ENCODE peak calls at places on chromosomes 16 and 17, in six cellular contexts. Y is adrenal gland, H is skeletal muscle cell, T is ascending aorta, K is Peyer's patch, P is heart left ventricle. C is an unnamed sample.

GRCh38 chr16:11481987-11482386 is 104.7 kb downstream of the LITAF start:
- DNase-seq in Y (no peak), H (peak), T (no peak), K (no peak), P (no peak), C (no peak)

GRCh38 chr16:15494231-15494630 is 59.8 kb downstream of the BMERB1 start:
- DNase-seq in Y (no peak), H (peak), T (no peak), K (no peak), P (no peak), C (no peak)

GRCh38 chr17:19343671-19344151 is 18.8 kb downstream of the B9D1 start:
- DNase-seq in Y (peak), H (no peak), T (peak), K (no peak), P (no peak), C (peak)

GRCh38 chr16:88743693-88744519 is 37.6 kb downstream of the CTU2 start:
- DNase-seq in Y (peak), H (no peak), T (no peak), K (peak), P (peak), C (peak)

GRCh38 chr16:73890524-73891500 is 405.8 kb upstream of the PSMD7 start:
- DNase-seq in Y (no peak), H (no peak), T (no peak), K (no peak), P (no peak), C (no peak)

GRCh38 chr16:11315499-11315898 is 29.8 kb upstream of the RMI2 start:
- DNase-seq in Y (no peak), H (no peak), T (no peak), K (no peak), P (no peak), C (no peak)

GRCh38 chr17:73017653-73018052 is 74.8 kb downstream of the SLC39A11 start:
- DNase-seq in Y (no peak), H (no peak), T (no peak), K (no peak), P (no peak), C (no peak)

GRCh38 chr16:49795513-49795912 is 60.4 kb downstream of the ZNF423 start:
- DNase-seq in Y (no peak), H (no peak), T (no peak), K (no peak), P (no peak), C (no peak)

GRCh38 chr17:30323895-30324319 is 9.9 kb downstream of the TMIGD1 start:
- DNase-seq in Y (peak), H (peak), T (no peak), K (peak), P (no peak), C (no peak)

GRCh38 chr17:42670925-42671657 is 5.7 kb downstream of the PLEKHH3 start:
- DNase-seq in Y (no peak), H (no peak), T (no peak), K (no peak), P (no peak), C (no peak)

GRCh38 chr16:68768170-68768569 is 31.1 kb downstream of the CDH1 start:
- DNase-seq in Y (no peak), H (no peak), T (no peak), K (no peak), P (no peak), C (no peak)

GRCh38 chr17:39001703-39002637 is 34.8 kb upstream of the FBXO47 start:
- DNase-seq in Y (peak), H (peak), T (peak), K (no peak), P (peak), C (peak)

GRCh38 chr17:13359774-13360173 is 242.0 kb downstream of the HS3ST3A1 start:
- DNase-seq in Y (no peak), H (no peak), T (no peak), K (no peak), P (no peak), C (no peak)

GRCh38 chr17:74807376-74807775 is 31.2 kb upstream of the NAT9 start:
- DNase-seq in Y (no peak), H (no peak), T (no peak), K (no peak), P (no peak), C (no peak)

GRCh38 chr17:82534401-82534812 is 14.9 kb downstream of the FOXK2 start:
- DNase-seq in Y (no peak), H (no peak), T (no peak), K (no peak), P (peak), C (no peak)

GRCh38 chr17:74380086-74380958 is 13.0 kb downstream of the GPR142 start:
- DNase-seq in Y (no peak), H (no peak), T (no peak), K (no peak), P (no peak), C (peak)

GRCh38 chr17:33929181-33929724 is 325.8 kb upstream of the CCL2 start:
- DNase-seq in Y (no peak), H (no peak), T (no peak), K (no peak), P (no peak), C (no peak)

GRCh38 chr17:41254861-41255260 is 323 bp upstream of the KRTAP9-9 start:
- DNase-seq in Y (no peak), H (no peak), T (no peak), K (no peak), P (no peak), C (no peak)

GRCh38 chr17:1107777-1108559 is 71.8 kb downstream of the ABR start:
- DNase-seq in Y (no peak), H (no peak), T (no peak), K (no peak), P (peak), C (no peak)

GRCh38 chr17:15185625-15185991 is 79.5 kb downstream of the PMP22 start:
- DNase-seq in Y (peak), H (peak), T (peak), K (no peak), P (peak), C (no peak)

GRCh38 chr17:39209317-39210092 is 9.4 kb downstream of the RPL19 start:
- DNase-seq in Y (peak), H (no peak), T (peak), K (peak), P (peak), C (peak)

GRCh38 chr17:80970044-80970761 is 21.4 kb upstream of the CHMP6 start:
- DNase-seq in Y (no peak), H (no peak), T (no peak), K (no peak), P (peak), C (no peak)

GRCh38 chr17:2406903-2407790 is 6.3 kb upstream of the MNT start:
- DNase-seq in Y (peak), H (peak), T (peak), K (no peak), P (peak), C (no peak)
- H3K4me3 ChIP-seq in Y (peak), H (no peak), T (peak), K (peak), P (no peak), C (peak)

GRCh38 chr16:85514601-85515318 is 98.4 kb upstream of the GSE1 start:
- DNase-seq in Y (peak), H (peak), T (peak), K (no peak), P (peak), C (peak)

GRCh38 chr16:85513649-85514048 is 99.5 kb upstream of the GSE1 start:
- DNase-seq in Y (no peak), H (no peak), T (no peak), K (no peak), P (no peak), C (no peak)

GRCh38 chr16:85513180-85513579 is 99.9 kb upstream of the GSE1 start:
- DNase-seq in Y (no peak), H (no peak), T (no peak), K (no peak), P (no peak), C (no peak)

GRCh38 chr16:85515319-85515745 is 97.8 kb upstream of the GSE1 start:
- DNase-seq in Y (no peak), H (no peak), T (no peak), K (no peak), P (no peak), C (no peak)

GRCh38 chr16:85514295-85514600 is 98.9 kb upstream of the GSE1 start:
- DNase-seq in Y (no peak), H (no peak), T (no peak), K (no peak), P (no peak), C (no peak)
- H3K4me3 ChIP-seq in Y (no peak), H (no peak), T (peak), K (no peak), P (no peak), C (no peak)

DNA sequence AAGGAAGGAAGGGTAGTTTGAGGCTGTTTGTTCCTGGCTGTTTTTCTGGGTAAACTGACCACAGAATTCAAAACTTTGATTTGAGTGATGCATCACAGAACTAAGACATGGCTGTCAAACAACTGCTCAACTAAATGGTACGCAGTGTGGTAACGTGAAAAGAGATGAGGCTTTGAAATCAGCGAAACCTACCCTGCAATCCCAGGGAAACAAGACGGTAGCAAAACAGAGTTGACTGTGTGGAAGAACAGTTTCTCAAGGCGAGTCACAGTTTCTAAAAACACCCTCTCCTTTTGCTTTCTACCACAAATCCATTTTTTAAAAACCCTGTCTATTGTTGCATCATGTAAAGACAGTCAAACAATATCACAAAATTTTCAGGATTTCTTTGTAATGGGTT is 156.0 kb upstream of the MAF start:
- DNase-seq in Y (no peak), H (no peak), T (no peak), K (no peak), P (no peak), C (no peak)
- H3K4me3 ChIP-seq in Y (no peak), H (no peak), T (no peak), K (no peak), P (no peak), C (no peak)

DNA sequence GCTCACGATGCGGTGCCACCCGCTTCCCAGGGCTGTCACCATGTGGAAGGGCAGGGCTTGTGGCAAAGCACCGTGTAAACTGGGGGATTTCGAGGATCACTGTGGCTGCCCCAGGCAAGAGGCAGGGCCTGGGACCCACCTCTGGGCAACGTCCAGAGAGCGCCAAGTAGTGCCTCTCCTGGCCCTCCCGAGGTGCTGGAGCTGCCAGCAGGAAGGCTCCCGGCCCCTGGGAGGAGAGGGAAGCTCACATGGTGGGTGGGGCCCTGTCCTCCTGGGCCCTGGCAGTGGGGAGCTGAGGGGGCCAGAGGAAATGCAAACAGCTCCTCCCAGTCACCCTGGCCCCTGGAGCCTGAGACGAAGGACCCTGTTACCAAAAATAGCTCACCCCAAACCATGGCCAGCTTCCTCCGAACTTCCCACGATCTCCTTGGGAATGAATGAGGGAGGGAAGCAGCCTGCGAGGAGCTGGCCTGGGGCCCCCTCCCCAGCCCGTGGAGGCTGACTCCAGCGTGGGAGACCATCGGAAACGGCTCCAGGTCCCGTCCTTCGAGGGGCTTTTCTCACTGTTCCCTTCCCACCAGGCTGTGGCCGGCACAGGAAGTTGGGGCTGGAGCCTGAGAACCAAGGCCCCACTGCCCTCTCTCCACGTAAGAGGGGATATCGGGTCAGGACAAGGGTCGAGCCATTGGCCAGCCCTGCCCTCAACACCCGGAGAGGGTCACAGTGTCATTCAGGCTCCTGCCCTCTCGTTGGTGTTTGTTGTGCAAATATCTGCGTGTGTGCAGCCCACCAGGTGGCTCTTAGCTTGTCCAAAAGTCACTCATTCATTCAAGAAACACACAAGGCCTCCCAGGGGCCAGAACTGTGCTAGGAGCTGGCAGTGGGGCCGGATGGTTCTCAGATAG is 17.7 kb downstream of the VASN start:
- DNase-seq in Y (no peak), H (no peak), T (no peak), K (no peak), P (no peak), C (no peak)
- H3K4me3 ChIP-seq in Y (no peak), H (no peak), T (no peak), K (no peak), P (no peak), C (no peak)

GRCh38 chr17:78184311-78184710 is 2.5 kb downstream of the TK1 start:
- DNase-seq in Y (no peak), H (no peak), T (no peak), K (no peak), P (no peak), C (no peak)
- H3K4me3 ChIP-seq in Y (no peak), H (no peak), T (peak), K (no peak), P (no peak), C (no peak)

GRCh38 chr17:77235370-77236080 is 94.8 kb downstream of the SEC14L1 start:
- DNase-seq in Y (peak), H (peak), T (no peak), K (no peak), P (peak), C (no peak)
- H3K4me3 ChIP-seq in Y (peak), H (peak), T (peak), K (peak), P (peak), C (peak)

GRCh38 chr16:2161911-2162310 is 6.3 kb downstream of the TRAF7 start:
- DNase-seq in Y (no peak), H (no peak), T (no peak), K (no peak), P (no peak), C (no peak)

GRCh38 chr16:2159052-2159838 is 3.7 kb downstream of the TRAF7 start:
- DNase-seq in Y (no peak), H (no peak), T (no peak), K (no peak), P (no peak), C (no peak)

GRCh38 chr16:2163211-2163881 is 7.8 kb downstream of the TRAF7 start:
- DNase-seq in Y (no peak), H (no peak), T (no peak), K (no peak), P (no peak), C (peak)

GRCh38 chr16:2162676-2163118 is 7.1 kb downstream of the TRAF7 start:
- DNase-seq in Y (no peak), H (no peak), T (no peak), K (no peak), P (no peak), C (no peak)

GRCh38 chr16:2160915-2161551 is 5.5 kb downstream of the TRAF7 start:
- DNase-seq in Y (no peak), H (peak), T (no peak), K (peak), P (peak), C (no peak)
- H3K4me3 ChIP-seq in Y (no peak), H (no peak), T (no peak), K (no peak), P (no peak), C (no peak)

DNA sequence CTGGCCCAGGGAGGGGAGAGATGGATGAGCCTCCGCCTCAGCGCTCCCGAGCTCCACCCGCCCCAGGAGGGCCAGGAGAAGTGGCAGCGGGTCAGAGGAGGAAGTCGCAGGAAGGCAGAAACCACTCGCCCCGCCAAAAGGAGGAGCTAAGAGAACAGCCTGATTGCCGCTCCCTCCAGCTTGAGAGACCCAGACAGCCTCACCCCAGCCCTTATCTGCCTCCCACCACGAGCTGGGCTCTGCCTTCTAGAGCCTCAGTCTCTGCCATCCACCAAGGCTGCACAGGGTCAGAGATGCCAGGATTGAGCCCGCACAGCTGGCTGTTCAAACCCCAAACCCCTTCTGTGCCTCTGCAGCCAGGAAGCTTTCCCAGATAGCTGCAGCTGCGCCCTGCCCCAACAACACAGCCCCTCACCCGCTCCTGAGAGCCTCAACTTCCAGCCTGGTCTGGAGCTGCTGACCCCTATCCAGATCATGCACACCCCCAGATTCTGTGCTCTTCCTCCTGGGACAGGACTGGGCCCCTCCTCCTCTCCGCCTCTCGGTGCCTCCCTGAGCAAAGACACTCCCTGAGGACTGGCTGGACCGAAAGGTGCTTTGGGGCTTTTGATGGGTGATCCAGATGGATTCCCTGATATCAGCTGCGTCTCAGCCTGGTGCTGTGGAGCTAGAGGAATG is 1.0 kb upstream of the ATP2A3 start:
- DNase-seq in Y (no peak), H (no peak), T (peak), K (peak), P (peak), C (peak)
- H3K4me3 ChIP-seq in Y (peak), H (peak), T (peak), K (peak), P (peak), C (peak)

DNA sequence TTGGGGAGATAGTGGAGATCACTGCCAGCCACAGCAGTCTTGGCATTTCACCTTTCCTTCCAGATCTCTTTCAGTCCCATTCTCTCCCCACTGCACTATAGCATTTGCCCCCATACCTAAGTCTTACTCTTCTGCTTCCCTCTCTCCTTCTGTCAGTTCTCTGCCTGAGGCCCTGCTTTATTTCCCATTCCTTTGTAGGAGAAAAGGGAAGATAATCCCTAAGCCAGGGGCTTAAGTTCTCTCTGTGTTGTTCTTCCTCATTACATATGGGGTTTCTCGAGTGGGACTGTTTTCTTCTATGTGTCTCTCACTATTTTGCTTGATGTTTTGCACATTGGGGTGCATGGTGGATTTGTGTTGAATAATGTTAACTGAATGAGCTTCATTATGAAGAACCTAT is 6.4 kb downstream of the KDM6B start:
- DNase-seq in Y (no peak), H (no peak), T (no peak), K (no peak), P (no peak), C (no peak)
- H3K4me3 ChIP-seq in Y (no peak), H (no peak), T (no peak), K (no peak), P (peak), C (no peak)

C was measured in breast epithelium.